ENCODE peak calls at places on chromosomes 16 and 17, in seven cellular contexts. T is brain microvascular endothelial cell; D is activated CD8-positive, alpha-beta T cell treated with anti-CD3 and anti-CD28 coated beads for 36 hours; Z is AG10803; Q is WTC11; S is HL-60; P is HFF-Myc. E is an unnamed sample.

GRCh38 chr16:15879255-15879804 is 9.1 kb downstream of the CEP20 start:
- DNase-seq in T (peak; percentile 66), D (no peak), Z (peak; percentile 96), Q (no peak), S (no peak), P (peak; percentile 25), E (no peak)

GRCh38 chr17:72448019-72448418 is 327.2 kb downstream of the SOX9 start:
- DNase-seq in T (no peak), D (no peak), Z (no peak), Q (no peak), S (no peak), P (no peak), E (no peak)

GRCh38 chr17:73297934-73298861 is 13.6 kb downstream of the CDC42EP4 start:
- DNase-seq in T (no peak), D (no peak), Z (no peak), Q (no peak), S (no peak), P (no peak), E (no peak)

GRCh38 chr17:75237100-75238014 is 24.0 kb downstream of the GGA3 start:
- DNase-seq in T (no peak), D (no peak), Z (no peak), Q (no peak), S (no peak), P (no peak), E (no peak)

GRCh38 chr17:63919311-63919723 is 678 bp upstream of the GH1 start:
- DNase-seq in T (peak; percentile 45), D (peak; percentile 80), Z (peak; percentile 52), Q (peak; percentile 81), S (peak; percentile 36), P (peak; percentile 20), E (peak; percentile 64)

GRCh38 chr17:55527520-55528118 is 16.4 kb upstream of the SMIM36 start:
- DNase-seq in T (peak; percentile 47), D (peak; percentile 13), Z (peak; percentile 53), Q (peak; percentile 34), S (no peak), P (peak; percentile 33), E (no peak)

GRCh38 chr17:17809527-17810373 is 27.0 kb downstream of the SREBF1 start:
- DNase-seq in T (peak; percentile 39), D (no peak), Z (peak; percentile 46), Q (peak; percentile 84), S (no peak), P (no peak), E (no peak)

GRCh38 chr16:920722-921121 is 50.1 kb downstream of the LMF1 start:
- DNase-seq in T (peak; percentile 25), D (no peak), Z (peak; percentile 79), Q (no peak), S (no peak), P (no peak), E (no peak)

GRCh38 chr16:86509759-86510464 is 415 bp upstream of the FOXF1 start:
- DNase-seq in T (no peak), D (no peak), Z (peak; percentile 72), Q (peak; percentile 66), S (no peak), P (peak; percentile 65), E (no peak)

GRCh38 chr17:40526668-40527067 is 25.2 kb upstream of the TNS4 start:
- DNase-seq in T (no peak), D (no peak), Z (peak; percentile 87), Q (no peak), S (no peak), P (no peak), E (no peak)

GRCh38 chr16:56372013-56372634 is 53.2 kb downstream of the AMFR start:
- DNase-seq in T (no peak), D (peak; percentile 43), Z (no peak), Q (no peak), S (no peak), P (no peak), E (no peak)

GRCh38 chr17:37478187-37478586 is 11.5 kb upstream of the DUSP14 start:
- DNase-seq in T (no peak), D (no peak), Z (peak; percentile 95), Q (no peak), S (no peak), P (no peak), E (no peak)

GRCh38 chr17:47785538-47786123 is 36.0 kb downstream of the OSBPL7 start:
- DNase-seq in T (no peak), D (peak; percentile 64), Z (no peak), Q (peak; percentile 82), S (no peak), P (no peak), E (no peak)

GRCh38 chr16:68238029-68238345 is 2.1 kb upstream of the ESRP2 start:
- DNase-seq in T (no peak), D (peak; percentile 45), Z (no peak), Q (no peak), S (no peak), P (no peak), E (no peak)
- TF ChIP-seq CTCF in T (no peak), D (no peak), Z (no peak), Q (no peak), S (no peak), P (no peak), E (no peak)

GRCh38 chr17:7186241-7186640 is 7.1 kb upstream of the ASGR1 start:
- DNase-seq in T (no peak), D (peak; percentile 36), Z (no peak), Q (no peak), S (no peak), P (no peak), E (no peak)
- TF ChIP-seq CTCF in T (peak; percentile 41), D (no peak), Z (peak; percentile 27), Q (no peak), S (no peak), P (no peak), E (no peak)

DNA sequence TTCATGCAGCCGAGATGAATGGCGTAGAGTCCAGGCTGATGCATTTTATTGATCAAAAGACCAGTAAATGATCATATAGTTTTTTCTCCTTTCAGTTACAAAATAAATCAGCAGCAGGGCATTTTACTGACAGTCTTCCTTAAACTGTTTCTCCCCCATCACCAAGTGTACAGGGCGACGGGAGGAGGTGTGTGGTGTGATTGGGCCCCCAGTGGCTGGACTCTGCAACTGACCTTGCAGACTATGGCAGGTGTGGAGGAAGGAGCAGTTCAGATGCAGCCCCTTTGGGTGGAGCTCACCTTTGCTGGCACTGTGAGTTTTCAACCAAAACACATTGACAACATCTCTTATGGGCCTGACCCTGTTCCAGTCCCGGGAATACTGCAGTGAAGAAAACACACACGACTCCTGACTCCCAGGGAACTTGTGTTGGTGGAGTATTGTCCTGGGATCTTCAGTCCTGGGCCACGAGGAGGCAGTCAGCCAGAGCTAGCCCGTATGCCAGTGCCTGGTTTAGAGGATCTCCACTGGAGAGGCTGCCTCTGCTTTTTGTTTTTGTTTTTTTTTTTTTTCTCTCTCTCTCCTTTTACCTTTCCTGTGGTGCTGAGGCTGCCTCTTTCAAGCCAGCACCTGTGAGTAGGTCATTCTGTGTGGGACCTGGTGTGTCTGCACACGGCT is 29.8 kb downstream of the KIAA0513 start:
- DNase-seq in T (no peak), D (peak; percentile 38), Z (no peak), Q (peak; percentile 55), S (no peak), P (no peak), E (no peak)
- TF ChIP-seq CTCF in T (peak; percentile 55), D (no peak), Z (peak; percentile 15), Q (peak; percentile 21), S (no peak), P (peak; percentile 14), E (no peak)

GRCh38 chr16:68235105-68235881 is 634 bp downstream of the ESRP2 start:
- DNase-seq in T (no peak), D (peak; percentile 23), Z (no peak), Q (peak; percentile 59), S (no peak), P (no peak), E (no peak)
- TF ChIP-seq CTCF in T (no peak), D (no peak), Z (no peak), Q (no peak), S (no peak), P (no peak), E (no peak)

DNA sequence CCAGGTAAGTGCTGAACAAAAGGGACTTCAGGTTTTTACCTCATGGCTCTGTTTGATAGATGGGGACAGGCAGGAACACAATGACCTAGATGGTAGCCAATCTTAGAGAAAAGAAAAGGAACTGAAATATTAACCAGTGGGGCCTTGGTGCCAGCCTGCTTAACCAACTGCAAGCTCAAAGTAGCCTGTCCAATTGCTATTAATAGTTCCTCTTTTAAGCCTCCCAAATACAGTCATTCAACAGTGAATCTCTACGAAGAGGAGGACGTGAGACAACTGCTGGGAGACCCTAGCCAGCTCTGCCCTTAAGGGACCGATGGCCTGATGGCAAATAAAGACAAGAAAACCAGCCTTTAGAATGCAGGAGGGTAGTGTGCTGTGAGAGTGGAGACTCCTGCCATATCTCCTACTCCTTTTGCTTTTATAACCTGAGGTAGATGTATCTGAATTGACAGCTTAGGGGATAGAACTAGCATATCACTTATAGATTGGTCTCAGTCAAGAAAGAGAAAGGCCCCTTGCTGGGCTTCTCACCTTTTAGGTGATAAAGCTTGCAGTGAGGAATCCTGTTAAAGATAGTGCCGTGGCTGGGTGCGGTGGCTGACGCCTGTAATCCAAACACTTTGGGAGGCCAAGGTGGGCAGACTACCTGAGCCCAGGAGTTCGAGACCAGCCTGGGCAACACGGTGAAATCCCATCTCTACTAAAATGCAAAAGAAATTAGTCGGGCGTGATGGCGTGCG is 28.3 kb downstream of the ARSG start:
- DNase-seq in T (no peak), D (no peak), Z (no peak), Q (no peak), S (no peak), P (no peak), E (no peak)
- TF ChIP-seq CTCF in T (no peak), D (no peak), Z (no peak), Q (no peak), S (no peak), P (no peak), E (no peak)

DNA sequence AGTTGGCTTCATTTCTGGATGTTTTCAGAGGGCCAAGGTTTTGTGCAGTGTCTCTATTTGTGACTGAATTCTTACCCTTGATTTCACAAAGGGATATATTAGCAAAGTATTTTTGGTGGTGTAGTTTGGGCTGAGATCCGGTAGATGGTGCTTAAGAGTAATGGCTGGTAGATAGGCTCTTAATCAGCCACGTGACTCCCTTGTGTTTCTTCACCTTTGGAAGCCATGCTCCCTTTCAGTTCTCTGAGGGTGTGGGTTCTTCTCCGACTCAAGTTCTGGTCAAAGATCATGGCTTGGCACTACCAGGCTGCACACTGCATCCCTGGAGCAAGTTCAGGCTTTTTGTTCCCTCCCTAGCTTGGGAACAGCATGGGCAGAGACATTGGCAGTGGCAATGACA is 887.3 kb downstream of the CDH8 start:
- DNase-seq in T (no peak), D (no peak), Z (no peak), Q (no peak), S (no peak), P (no peak), E (no peak)
- TF ChIP-seq CTCF in T (no peak), D (no peak), Z (no peak), Q (no peak), S (no peak), P (no peak), E (no peak)

E was measured in natural killer cell.